ENCODE peak calls at places on chromosomes 16 and 17, in nine cellular contexts. P is left lung; H is stimulated activated naive CD4-positive, alpha-beta T cell; M is cardiac fibroblast; K is T-helper 2 cell; D is omental fat pad; Y is Right ventricle myocardium superior; G is posterior vena cava; W is activated naive CD8-positive, alpha-beta T cell treated with anti-CD3 and anti-CD28 coated beads, Interleukin-2, amount 10 ng/mL, durations not matched to agents 7 days and 5 days. F is an unnamed sample.
A peak's percentile ranks its signal among the peaks of the same experiment; 100 is the strongest.

GRCh38 chr17:10290046-10290445 is 82.8 kb downstream of the MYH13 start:
- DNase-seq in H (no peak), M (peak; percentile 66), D (no peak), Y (peak; percentile 48), P (no peak), W (no peak), K (no peak), G (no peak), F (no peak)

GRCh38 chr17:7354262-7354781 is 634 bp upstream of the TMEM95 start:
- DNase-seq in Y (no peak), P (no peak), K (no peak), M (peak; percentile 46), D (no peak), W (no peak), G (no peak), H (no peak), F (no peak)

GRCh38 chr16:86414991-86415740 is 95.2 kb upstream of the FOXF1 start:
- DNase-seq in W (no peak), H (no peak), D (no peak), Y (no peak), G (no peak), K (no peak), P (no peak), M (no peak), F (no peak)

GRCh38 chr17:21233581-21234337 is 19.5 kb downstream of the NATD1 start:
- DNase-seq in W (no peak), G (no peak), H (no peak), P (no peak), M (no peak), K (no peak), D (no peak), Y (no peak), F (no peak)

GRCh38 chr16:2511128-2511785 is 2.5 kb upstream of the ATP6V0C start:
- DNase-seq in K (no peak), D (peak; percentile 92), H (no peak), G (peak; percentile 94), W (no peak), Y (peak; percentile 80), P (peak; percentile 77), M (peak; percentile 65), F (peak; percentile 93)

GRCh38 chr17:81414751-81415516 is 19.7 kb downstream of the BAHCC1 start:
- DNase-seq in G (no peak), D (no peak), Y (no peak), H (no peak), K (no peak), M (no peak), P (no peak), W (no peak), F (no peak)

GRCh38 chr17:82236142-82236971 is 7.5 kb downstream of the SLC16A3 start:
- DNase-seq in H (peak; percentile 82), M (peak; percentile 59), G (peak; percentile 91), K (peak; percentile 60), Y (peak; percentile 76), W (peak; percentile 81), P (peak; percentile 53), D (no peak), F (no peak)

GRCh38 chr16:86013867-86014266 is 114.9 kb downstream of the IRF8 start:
- DNase-seq in H (no peak), W (no peak), K (no peak), M (no peak), D (no peak), Y (no peak), P (no peak), G (no peak), F (no peak)

GRCh38 chr16:84795338-84796053 is 24.3 kb upstream of the CRISPLD2 start:
- DNase-seq in G (peak; percentile 94), H (no peak), M (peak; percentile 97), W (no peak), D (no peak), P (peak; percentile 55), K (no peak), Y (peak; percentile 86), F (peak; percentile 81)

GRCh38 chr17:79536212-79536840 is 74.5 kb downstream of the RBFOX3 start:
- DNase-seq in H (no peak), P (no peak), K (no peak), Y (no peak), D (no peak), M (no peak), W (no peak), G (peak; percentile 58), F (no peak)

GRCh38 chr16:57620316-57621231 is 7.9 kb upstream of the ADGRG1 start:
- DNase-seq in K (no peak), D (no peak), Y (peak; percentile 26), W (peak; percentile 22), H (no peak), P (peak; percentile 50), M (no peak), G (peak; percentile 72), F (peak; percentile 81)

GRCh38 chr17:8713315-8713714 is 31.3 kb downstream of the CCDC42 start:
- DNase-seq in K (no peak), H (no peak), P (no peak), M (no peak), G (no peak), Y (no peak), W (no peak), D (no peak), F (no peak)

GRCh38 chr17:67503184-67503583 is 126.1 kb downstream of the PITPNC1 start:
- DNase-seq in M (no peak), Y (no peak), H (no peak), D (no peak), G (no peak), W (no peak), K (no peak), P (no peak), F (no peak)

GRCh38 chr17:66786101-66786500 is 48.8 kb upstream of the CACNG5 start:
- DNase-seq in D (no peak), H (no peak), G (no peak), Y (no peak), M (no peak), K (no peak), P (no peak), W (no peak), F (no peak)

GRCh38 chr17:69335018-69335417 is 8.1 kb upstream of the ABCA5 start:
- DNase-seq in K (no peak), H (no peak), Y (no peak), D (no peak), W (no peak), G (no peak), P (no peak), M (peak; percentile 66), F (no peak)

GRCh38 chr16:88437367-88437964 is 15.6 kb upstream of the ZFPM1 start:
- DNase-seq in Y (peak; percentile 64), K (peak; percentile 55), H (peak; percentile 60), W (peak; percentile 83), G (no peak), D (peak; percentile 46), P (no peak), M (peak; percentile 44), F (no peak)

GRCh38 chr17:81337449-81337848 is 42.3 kb upstream of the SLC38A10 start:
- DNase-seq in W (no peak), H (no peak), K (no peak), G (no peak), P (peak; percentile 80), Y (no peak), M (no peak), D (no peak), F (no peak)

GRCh38 chr17:32915108-32915700 is 12.7 kb upstream of the TMEM98 start:
- DNase-seq in P (no peak), G (no peak), W (no peak), M (no peak), Y (no peak), D (no peak), H (no peak), K (no peak), F (no peak)

GRCh38 chr16:27444470-27444869 is 42.5 kb downstream of the IL21R start:
- DNase-seq in G (peak; percentile 40), D (no peak), K (no peak), H (no peak), M (no peak), P (peak; percentile 17), W (peak; percentile 25), Y (no peak), F (peak; percentile 49)